ENCODE peak calls at places on chromosomes 1 and 21, in six cellular contexts. G is tibial nerve, T is heart left ventricle, M is ovary, O is prostate gland, D is IMR-90. L is an unnamed sample.

GRCh38 chr1:220431840-220432239 is 96.1 kb upstream of the MARK1 start:
- DNase-seq in M (no peak), G (no peak), T (no peak), O (no peak), D (no peak), L (no peak)

GRCh38 chr1:85611856-85612255 is 31.3 kb downstream of the CCN1 start:
- DNase-seq in M (no peak), G (peak), D (peak), O (peak), T (peak), L (peak)

GRCh38 chr1:167166703-167167100 is 54.0 kb upstream of the POU2F1 start:
- DNase-seq in G (no peak), O (no peak), D (no peak), M (no peak), T (no peak), L (no peak)

GRCh38 chr1:41528106-41528505 is 43.6 kb upstream of the EDN2 start:
- DNase-seq in D (no peak), G (no peak), M (no peak), T (peak), O (no peak), L (no peak)

GRCh38 chr1:28553229-28553930 is 495 bp downstream of the TRNAU1AP start:
- DNase-seq in M (peak), G (no peak), T (peak), O (peak), D (peak), L (peak)

GRCh38 chr1:65434760-65435159 is 14.3 kb downstream of the LEPR start:
- DNase-seq in T (no peak), M (no peak), D (no peak), O (no peak), G (no peak), L (no peak)

GRCh38 chr1:36728051-36728450 is 245.3 kb upstream of the CSF3R start:
- DNase-seq in D (no peak), T (no peak), G (no peak), O (no peak), M (no peak), L (no peak)

GRCh38 chr1:27979151-27979858 is 19.5 kb downstream of the XKR8 start:
- DNase-seq in O (no peak), G (no peak), M (no peak), D (peak), T (no peak), L (no peak)

GRCh38 chr1:227998374-227999055 is 8.3 kb upstream of the WNT3A start:
- DNase-seq in G (no peak), T (no peak), M (no peak), O (no peak), D (no peak), L (peak)

GRCh38 chr21:25118648-25119047 is 488.6 kb downstream of the MRPL39 start:
- DNase-seq in M (no peak), T (no peak), G (no peak), D (no peak), O (no peak), L (no peak)

GRCh38 chr1:221897312-221897711 is 155.4 kb upstream of the DUSP10 start:
- DNase-seq in M (no peak), O (no peak), G (no peak), T (no peak), D (peak), L (no peak)

GRCh38 chr1:69073176-69073575 is 494.5 kb upstream of the LRRC7 start:
- DNase-seq in D (no peak), G (no peak), O (no peak), T (no peak), M (no peak), L (no peak)

GRCh38 chr1:212366901-212367300 is 47.8 kb downstream of the PACC1 start:
- DNase-seq in D (peak), T (no peak), M (no peak), G (no peak), O (no peak), L (no peak)

GRCh38 chr1:6960291-6960758 is 175.1 kb downstream of the CAMTA1 start:
- DNase-seq in T (peak), M (peak), O (peak), G (no peak), D (peak), L (no peak)

GRCh38 chr1:156076609-156077429 is 5.4 kb downstream of the MEX3A start:
- DNase-seq in G (no peak), D (no peak), T (peak), O (no peak), M (peak), L (no peak)

GRCh38 chr1:231383159-231383855 is 38.8 kb downstream of the EGLN1 start:
- DNase-seq in O (no peak), T (no peak), D (no peak), G (no peak), M (no peak), L (no peak)

GRCh38 chr1:231781887-231782286 is 155.3 kb downstream of the DISC1 start:
- DNase-seq in D (no peak), O (no peak), M (no peak), T (no peak), G (no peak), L (no peak)

GRCh38 chr1:183080406-183080805 is 57.2 kb downstream of the LAMC1 start:
- DNase-seq in O (no peak), M (no peak), T (no peak), G (no peak), D (peak), L (no peak)

GRCh38 chr21:35399002-35399401 is 349.9 kb upstream of the RUNX1 start:
- DNase-seq in D (no peak), G (no peak), M (no peak), T (no peak), O (no peak), L (no peak)

GRCh38 chr1:214303106-214303505 is 22.1 kb downstream of the SMYD2 start:
- DNase-seq in O (no peak), D (peak), G (no peak), M (no peak), T (no peak), L (no peak)

GRCh38 chr1:24996983-24997893 is 67.2 kb upstream of the RUNX3 start:
- DNase-seq in M (no peak), O (no peak), D (no peak), T (peak), G (no peak), L (no peak)

GRCh38 chr21:35340273-35340672 is 291.2 kb upstream of the RUNX1 start:
- DNase-seq in G (no peak), M (no peak), O (no peak), T (no peak), D (no peak), L (no peak)

GRCh38 chr1:84061336-84061735 is 62.4 kb upstream of the TTLL7 start:
- DNase-seq in G (no peak), M (no peak), O (no peak), T (no peak), D (no peak), L (no peak)

GRCh38 chr1:228376262-228376628 is 30.4 kb downstream of the TRIM11 start:
- DNase-seq in G (no peak), T (peak), D (no peak), O (no peak), M (no peak), L (no peak)

GRCh38 chr1:110337704-110338199 is 1.4 kb upstream of the RBM15 start:
- DNase-seq in T (peak), D (no peak), O (peak), G (no peak), M (peak), L (peak)

DNA sequence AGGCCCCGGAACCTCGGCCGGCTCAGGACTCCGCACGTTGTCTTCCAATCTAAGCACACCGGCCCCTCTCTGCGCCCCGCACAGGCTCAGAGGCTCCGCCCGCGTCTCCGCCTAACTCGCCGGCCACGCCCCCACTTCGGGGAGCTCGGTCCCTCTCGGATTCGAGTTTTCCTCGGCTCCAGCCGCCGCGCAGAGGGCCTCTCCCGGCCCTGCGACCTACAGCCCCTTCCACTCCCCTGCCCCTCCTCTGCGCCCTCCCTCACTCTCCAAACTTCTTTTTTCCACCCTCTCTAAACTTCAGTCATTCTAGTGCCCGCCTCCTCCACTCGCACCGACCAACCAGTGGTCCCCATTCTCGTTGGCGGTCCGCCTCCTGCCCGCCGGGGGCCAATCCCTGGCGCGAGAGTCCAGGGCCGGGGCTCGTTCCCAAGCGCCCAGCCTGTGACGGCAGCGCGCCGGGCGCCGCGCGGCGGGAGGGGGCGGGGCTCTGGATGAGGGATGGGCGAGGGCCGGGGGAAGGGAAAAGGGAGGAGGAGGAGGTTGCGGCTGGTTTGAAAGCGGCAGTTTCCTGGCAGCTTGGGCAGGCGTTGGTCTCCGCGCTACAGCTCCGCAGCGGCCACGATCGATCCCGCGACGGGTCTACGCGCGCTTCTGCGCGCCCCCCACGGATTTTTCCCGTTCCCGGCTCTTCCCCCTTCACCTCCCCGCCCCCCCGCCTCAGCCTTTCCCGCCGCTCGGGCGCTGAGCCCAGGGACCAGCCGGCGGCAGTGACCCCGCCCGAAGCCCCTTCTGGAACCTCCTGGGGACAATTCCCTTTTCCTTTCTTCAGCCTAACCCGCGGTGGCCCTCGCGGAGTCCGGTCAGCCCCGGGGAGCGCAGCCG is at the start of gene MAGI3:
- DNase-seq in G (peak), T (peak), M (peak), D (peak), O (peak), L (peak)
- TF ChIP-seq POLR2A in G (peak), T (no peak), M (peak), D (peak), O (peak), L (no peak)

GRCh38 chr1:9588551-9589143 is at the start of gene TMEM201:
- DNase-seq in M (peak), O (peak), G (peak), T (peak), D (peak), L (peak)
- TF ChIP-seq POLR2A in M (peak), O (peak), G (peak), T (no peak), D (no peak), L (no peak)

DNA sequence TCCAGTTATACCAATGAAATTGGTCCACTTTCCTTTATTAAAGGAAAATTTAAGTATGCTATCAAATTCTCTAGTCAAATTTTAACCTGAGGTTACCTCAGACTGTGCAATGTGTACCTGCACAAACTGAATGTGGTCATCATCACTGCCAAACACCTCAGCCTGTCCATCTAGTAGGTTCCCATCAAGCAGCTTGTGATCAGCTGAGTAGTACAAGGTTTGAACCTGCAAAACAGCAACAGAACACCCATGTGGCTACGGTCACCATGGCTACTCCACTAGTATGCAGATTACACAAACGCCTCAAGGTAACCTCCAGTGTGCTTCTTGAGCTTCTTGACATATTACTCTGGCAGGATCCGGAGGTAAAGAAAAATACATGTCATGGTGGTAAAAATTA is 11.6 kb downstream of the IVNS1ABP start:
- DNase-seq in G (no peak), M (no peak), O (no peak), T (no peak), D (no peak), L (no peak)
- TF ChIP-seq POLR2A in G (no peak), M (no peak), O (no peak), T (no peak), D (no peak), L (no peak)

GRCh38 chr1:169106095-169106920 is at the start of gene ATP1B1:
- DNase-seq in D (peak), M (peak), G (peak), T (peak), O (peak), L (peak)

GRCh38 chr1:169106921-169107672 is 607 bp downstream of the ATP1B1 start:
- DNase-seq in D (peak), G (no peak), T (no peak), O (no peak), M (no peak), L (no peak)

GRCh38 chr1:169105087-169105433 is 1.4 kb upstream of the ATP1B1 start:
- DNase-seq in G (no peak), O (no peak), D (no peak), M (peak), T (no peak), L (no peak)

GRCh38 chr1:169103443-169103842 is 3.0 kb upstream of the ATP1B1 start:
- DNase-seq in D (no peak), M (no peak), G (no peak), O (no peak), T (no peak), L (no peak)

DNA sequence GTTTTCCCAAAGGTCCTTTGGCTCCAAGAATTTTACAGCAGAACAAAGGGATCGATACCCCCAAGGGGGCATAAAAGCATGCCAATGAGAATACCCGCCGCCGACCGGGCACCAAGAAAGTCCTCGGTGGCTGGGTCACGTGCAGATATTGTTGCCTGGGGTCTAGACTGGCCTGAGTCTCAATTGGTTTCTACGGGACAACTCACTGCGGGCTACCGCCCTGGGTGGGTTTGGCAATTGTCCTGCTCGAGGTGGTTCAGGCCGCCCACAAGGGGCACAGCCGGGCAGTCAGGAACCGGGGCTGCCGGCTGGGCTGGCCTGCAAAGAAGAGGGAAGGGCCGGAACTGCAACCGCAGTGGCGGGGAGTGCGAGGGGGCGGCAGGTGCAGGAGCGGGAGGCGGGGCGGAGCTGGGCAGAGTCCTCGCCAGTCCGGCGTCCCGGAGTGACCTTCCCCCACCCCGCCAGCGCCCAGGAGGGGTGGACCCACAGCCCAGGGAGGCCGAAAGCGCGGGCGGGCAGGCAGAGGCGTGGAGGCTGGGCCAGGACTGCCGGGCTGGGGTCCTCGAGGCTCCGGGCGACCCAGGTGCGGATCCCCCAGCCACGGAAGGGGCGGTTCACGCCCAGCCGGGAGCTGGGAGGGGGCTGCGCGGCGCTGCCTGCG is 926 bp upstream of the ATP1B1 start:
- DNase-seq in G (peak), T (peak), M (peak), O (peak), D (no peak), L (peak)
- TF ChIP-seq POLR2A in G (no peak), T (no peak), M (no peak), O (no peak), D (no peak), L (no peak)

GRCh38 chr21:31576428-31576827 is 83.1 kb upstream of the SOD1 start:
- DNase-seq in T (no peak), M (no peak), D (no peak), G (no peak), O (no peak), L (no peak)
- TF ChIP-seq POLR2A in T (no peak), M (no peak), D (no peak), G (no peak), O (no peak), L (no peak)

GRCh38 chr1:202858306-202858705 is 30.6 kb downstream of the RABIF start:
- DNase-seq in M (no peak), D (peak), G (peak), O (no peak), T (peak), L (peak)

GRCh38 chr1:202860744-202861419 is 28.1 kb downstream of the RABIF start:
- DNase-seq in D (peak), G (no peak), T (peak), M (peak), O (peak), L (peak)

GRCh38 chr1:202862672-202863560 is 26.0 kb downstream of the RABIF start:
- DNase-seq in M (no peak), D (no peak), T (no peak), G (no peak), O (no peak), L (no peak)

GRCh38 chr1:202858789-202859414 is 30.0 kb downstream of the RABIF start:
- DNase-seq in G (peak), O (no peak), M (no peak), T (peak), D (no peak), L (no peak)

DNA sequence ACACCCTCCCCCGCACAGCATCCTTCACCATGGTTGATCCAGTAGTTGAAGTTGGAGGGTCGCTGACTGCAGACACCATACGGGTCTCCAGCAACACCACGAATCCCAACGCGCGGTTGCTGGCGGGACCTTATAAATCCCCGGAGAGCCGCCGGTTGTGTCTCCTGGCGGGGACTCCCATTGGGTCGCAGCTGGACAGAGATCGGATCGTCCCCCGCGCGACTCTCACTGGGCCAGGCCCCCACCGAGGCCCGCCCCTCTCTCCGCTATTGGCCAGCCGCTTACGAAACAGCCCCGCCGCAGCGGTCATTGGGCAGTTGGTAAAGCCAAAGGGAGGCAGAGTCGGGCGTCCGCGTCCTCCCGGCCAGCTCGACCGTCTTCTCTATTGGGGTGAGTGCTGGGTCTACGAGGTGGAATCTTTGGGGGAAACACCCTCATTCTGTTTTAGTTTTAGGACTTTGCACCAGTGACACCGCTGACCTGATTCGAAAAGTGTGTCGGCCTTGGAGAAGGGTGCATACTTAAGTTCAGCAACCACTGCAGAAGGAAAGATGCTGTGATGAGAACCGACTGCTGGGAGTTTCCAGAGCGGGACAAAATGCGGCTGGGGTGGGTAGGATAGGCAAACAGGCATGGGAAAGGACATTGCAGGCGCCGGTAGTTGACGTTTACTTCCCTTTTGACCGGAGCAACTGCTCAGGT is 27.4 kb downstream of the RABIF start:
- DNase-seq in D (peak), O (peak), T (peak), M (peak), G (peak), L (peak)
- TF ChIP-seq POLR2A in D (no peak), O (peak), T (peak), M (peak), G (peak), L (no peak)

DNA sequence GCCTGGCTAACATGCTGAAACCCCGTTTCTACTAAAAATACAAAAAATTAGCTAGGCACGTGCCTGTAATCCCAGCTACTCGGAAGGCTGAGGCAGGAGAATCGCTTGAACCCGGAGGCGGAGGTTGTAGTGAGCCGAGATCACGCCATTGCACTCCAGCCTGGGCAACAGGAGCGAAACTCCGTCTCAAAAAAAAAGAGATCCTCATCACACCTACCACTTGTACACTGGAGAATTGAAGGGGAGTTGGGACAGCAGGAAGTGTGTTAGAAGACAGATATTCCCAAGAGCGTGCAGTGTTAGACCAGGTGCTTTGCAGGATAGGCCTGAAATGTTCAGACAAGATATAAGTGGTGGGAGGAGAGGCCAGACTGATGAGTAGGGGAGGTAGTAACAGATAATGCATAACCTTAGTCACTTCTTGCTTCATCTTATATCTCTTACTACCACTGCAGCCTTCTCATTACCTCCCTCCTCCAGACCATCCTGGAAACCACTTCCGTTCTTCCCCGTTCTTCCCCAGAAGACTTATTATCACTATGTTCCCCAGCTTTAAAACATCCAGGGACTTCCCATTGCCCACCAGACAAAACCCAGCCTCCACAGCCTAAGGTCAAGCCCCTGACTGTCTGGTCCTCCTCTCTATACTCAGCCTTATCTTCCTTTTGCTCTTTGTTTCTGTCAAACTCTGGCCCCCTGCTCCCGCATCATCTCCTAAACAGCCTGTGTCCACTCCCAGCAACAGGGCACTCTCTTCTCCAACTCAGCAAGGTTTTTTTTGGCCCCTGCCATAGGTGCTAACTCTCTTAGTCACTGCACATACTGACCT is 21.3 kb downstream of the FAM20B start:
- DNase-seq in T (no peak), M (no peak), O (no peak), D (no peak), G (no peak), L (no peak)
- TF ChIP-seq POLR2A in T (no peak), M (no peak), O (no peak), D (no peak), G (no peak), L (no peak)

L was measured in lower leg skin.